ENCODE peak calls at places on chromosomes 2 and 18, in seven cellular contexts. G is neural progenitor cell, P is HCT116, Z is HepG2, D is GM23248, S is endothelial cell of umbilical vein, X is K562. K is an unnamed sample.

GRCh38 chr2:238970553-238971081 is 122.7 kb downstream of the TWIST2 start:
- DNase-seq in G (peak; percentile 73), P (peak; percentile 33), Z (peak; percentile 58), D (peak; percentile 72), S (peak; percentile 66), X (peak; percentile 59), K (peak; percentile 26)

GRCh38 chr2:236569593-236569973 is at the start of gene ACKR3:
- DNase-seq in G (peak; percentile 87), P (peak; percentile 21), Z (peak; percentile 41), D (peak; percentile 85), S (peak; percentile 95), X (no peak), K (peak; percentile 88)

GRCh38 chr2:163711244-163711643 is 24.6 kb downstream of the FIGN start:
- DNase-seq in G (no peak), P (no peak), Z (no peak), D (no peak), S (peak; percentile 41), X (no peak), K (no peak)

GRCh38 chr2:100580474-100581264 is 17.9 kb downstream of the PDCL3 start:
- DNase-seq in G (no peak), P (no peak), Z (no peak), D (no peak), S (peak; percentile 28), X (no peak), K (no peak)

GRCh38 chr2:240211598-240212424 is 71.4 kb upstream of the OTOS start:
- DNase-seq in G (no peak), P (no peak), Z (no peak), D (no peak), S (no peak), X (no peak), K (no peak)

GRCh38 chr18:42024131-42024530 is 69.1 kb downstream of the PIK3C3 start:
- DNase-seq in G (no peak), P (no peak), Z (no peak), D (no peak), S (no peak), X (no peak), K (no peak)

GRCh38 chr2:24049485-24050021 is at the start of gene FKBP1B:
- DNase-seq in G (peak; percentile 92), P (peak; percentile 41), Z (peak; percentile 60), D (peak; percentile 67), S (peak; percentile 47), X (peak; percentile 80), K (peak; percentile 40)

GRCh38 chr2:227079726-227080125 is 84.3 kb downstream of the COL4A4 start:
- DNase-seq in G (no peak), P (no peak), Z (no peak), D (peak; percentile 39), S (no peak), X (no peak), K (peak; percentile 17)

GRCh38 chr2:96175951-96176350 is 30.7 kb upstream of the DUSP2 start:
- DNase-seq in G (no peak), P (no peak), Z (no peak), D (peak; percentile 74), S (no peak), X (no peak), K (peak; percentile 71)

GRCh38 chr18:427005-427404 is 73.5 kb downstream of the COLEC12 start:
- DNase-seq in G (no peak), P (no peak), Z (no peak), D (peak; percentile 95), S (no peak), X (no peak), K (peak; percentile 97)

GRCh38 chr2:216695401-216695821 is at the start of gene IGFBP5:
- DNase-seq in G (peak; percentile 94), P (no peak), Z (no peak), D (peak; percentile 77), S (peak; percentile 11), X (no peak), K (peak; percentile 85)
- TF ChIP-seq EZH2 in G (no peak), P (no peak), Z (no peak), D (no peak), S (no peak), X (no peak), K (no peak)

GRCh38 chr2:78541088-78541450 is 484.4 kb upstream of the REG3G start:
- DNase-seq in G (no peak), P (no peak), Z (peak; percentile 29), D (no peak), S (no peak), X (peak; percentile 30), K (no peak)
- TF ChIP-seq EZH2 in G (no peak), P (no peak), Z (no peak), D (no peak), S (no peak), X (no peak), K (no peak)

GRCh38 chr18:47249602-47250001 is 1.9 kb downstream of the SKOR2 start:
- DNase-seq in G (no peak), P (no peak), Z (no peak), D (no peak), S (no peak), X (no peak), K (no peak)

GRCh38 chr18:47246027-47246971 is 5.2 kb downstream of the SKOR2 start:
- DNase-seq in G (peak; percentile 38), P (no peak), Z (no peak), D (no peak), S (no peak), X (no peak), K (no peak)

GRCh38 chr18:47248610-47249343 is 2.7 kb downstream of the SKOR2 start:
- DNase-seq in G (peak; percentile 56), P (no peak), Z (no peak), D (no peak), S (no peak), X (no peak), K (no peak)

GRCh38 chr18:47247036-47247832 is 4.2 kb downstream of the SKOR2 start:
- DNase-seq in G (peak; percentile 83), P (no peak), Z (no peak), D (no peak), S (no peak), X (no peak), K (no peak)

GRCh38 chr18:47247833-47248609 is 3.4 kb downstream of the SKOR2 start:
- DNase-seq in G (peak; percentile 59), P (no peak), Z (no peak), D (no peak), S (no peak), X (no peak), K (no peak)
- TF ChIP-seq EZH2 in G (no peak), P (no peak), Z (no peak), D (no peak), S (no peak), X (no peak), K (no peak)

GRCh38 chr18:11689031-11689971 is at the start of gene GNAL:
- DNase-seq in G (peak; percentile 95), P (peak; percentile 77), Z (peak; percentile 55), D (peak; percentile 84), S (peak; percentile 60), X (peak; percentile 53), K (peak; percentile 86)
- TF ChIP-seq EZH2 in G (peak; percentile 81), P (no peak), Z (peak; percentile 75), D (no peak), S (peak; percentile 85), X (peak; percentile 64), K (peak; percentile 91)

GRCh38 chr2:118845005-118845842 is 2.2 kb downstream of the EN1 start:
- DNase-seq in G (peak; percentile 59), P (no peak), Z (no peak), D (peak; percentile 76), S (no peak), X (no peak), K (no peak)

GRCh38 chr2:118848381-118849225 is 1.2 kb upstream of the EN1 start:
- DNase-seq in G (peak; percentile 56), P (no peak), Z (no peak), D (no peak), S (no peak), X (no peak), K (no peak)

GRCh38 chr2:118847447-118848172 is at the start of gene EN1:
- DNase-seq in G (peak; percentile 82), P (no peak), Z (no peak), D (peak; percentile 98), S (no peak), X (peak; percentile 78), K (peak; percentile 82)

GRCh38 chr2:118845843-118846666 is 1.4 kb downstream of the EN1 start:
- DNase-seq in G (peak; percentile 54), P (no peak), Z (no peak), D (peak; percentile 77), S (no peak), X (no peak), K (no peak)

DNA sequence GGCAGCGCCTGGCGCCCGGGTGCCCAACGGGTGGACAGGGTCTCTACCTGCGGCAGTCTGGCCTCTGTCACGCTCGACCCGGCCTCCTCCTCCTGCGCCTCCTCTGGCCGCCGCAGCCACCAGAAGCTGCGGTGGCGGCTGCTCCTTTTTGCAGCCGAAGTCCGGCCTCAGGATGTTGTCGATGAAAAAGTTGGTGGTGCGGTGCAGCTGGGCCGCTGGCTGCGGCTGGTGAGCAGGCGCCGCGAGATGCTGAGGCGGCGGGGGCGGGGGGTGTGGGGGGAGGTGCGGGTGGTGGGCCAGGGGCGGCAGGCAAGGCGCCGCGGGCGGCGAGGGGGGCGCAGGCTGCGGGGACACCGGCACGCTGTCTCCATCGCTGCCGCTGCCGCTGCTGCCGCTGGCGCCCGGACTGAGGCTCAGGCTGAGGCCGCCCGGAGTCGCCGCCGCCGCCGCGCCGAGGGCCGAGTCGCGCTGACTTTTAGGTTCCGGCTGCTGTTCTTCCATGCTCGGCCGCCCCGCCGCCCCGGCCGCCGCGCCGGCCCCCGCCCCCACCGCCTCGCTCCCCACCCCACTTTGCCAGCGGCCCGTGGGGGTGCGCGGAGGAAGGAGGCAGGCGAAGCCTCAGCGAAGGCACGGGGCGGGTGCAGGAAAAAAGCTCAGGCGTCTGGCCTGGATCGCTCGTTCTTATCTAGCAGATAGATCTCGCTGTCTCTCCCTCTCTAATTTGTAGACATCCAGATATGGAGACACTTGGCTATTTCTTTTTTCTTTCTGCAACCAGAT is 591 bp downstream of the EN1 start:
- DNase-seq in G (peak; percentile 66), P (no peak), Z (no peak), D (peak; percentile 83), S (no peak), X (peak; percentile 29), K (no peak)
- TF ChIP-seq EZH2 in G (no peak), P (no peak), Z (no peak), D (no peak), S (peak; percentile 75), X (no peak), K (peak; percentile 30)

GRCh38 chr2:137180012-137180411 is 414.7 kb downstream of the THSD7B start:
- DNase-seq in G (no peak), P (no peak), Z (no peak), D (no peak), S (no peak), X (no peak), K (no peak)

GRCh38 chr2:137179542-137179941 is 414.2 kb downstream of the THSD7B start:
- DNase-seq in G (no peak), P (no peak), Z (no peak), D (no peak), S (no peak), X (no peak), K (no peak)

GRCh38 chr2:137173514-137173913 is 408.2 kb downstream of the THSD7B start:
- DNase-seq in G (no peak), P (no peak), Z (peak; percentile 14), D (peak; percentile 66), S (no peak), X (no peak), K (peak; percentile 94)

GRCh38 chr2:137183206-137183605 is 417.9 kb downstream of the THSD7B start:
- DNase-seq in G (no peak), P (no peak), Z (no peak), D (no peak), S (no peak), X (no peak), K (no peak)

GRCh38 chr2:137178955-137179377 is 413.6 kb downstream of the THSD7B start:
- DNase-seq in G (no peak), P (no peak), Z (no peak), D (peak; percentile 75), S (peak; percentile 1), X (no peak), K (peak; percentile 44)
- TF ChIP-seq EZH2 in G (no peak), P (no peak), Z (no peak), D (no peak), S (no peak), X (no peak), K (no peak)